ENCODE peak calls at places on chromosomes 6 and 20, in four cellular contexts. Q is chondrocyte, C is left ventricle myocardium inferior, E is nephron progenitor cell. V is an unnamed sample.

GRCh38 chr6:155088856-155089255 is 93.7 kb downstream of the TIAM2 start:
- DNase-seq in Q (no peak), C (no peak), E (no peak), V (no peak)

GRCh38 chr20:62010551-62011402 is 54.9 kb downstream of the TAF4 start:
- DNase-seq in Q (no peak), C (peak; percentile 46), E (peak; percentile 66), V (peak; percentile 46)

GRCh38 chr6:162154930-162155329 is 572.6 kb downstream of the PRKN start:
- DNase-seq in Q (no peak), C (no peak), E (no peak), V (no peak)

GRCh38 chr6:108589244-108589730 is 28.6 kb downstream of the FOXO3 start:
- DNase-seq in Q (no peak), C (peak; percentile 74), E (peak; percentile 59), V (peak; percentile 88)

GRCh38 chr20:49147269-49147668 is 40.9 kb downstream of the STAU1 start:
- DNase-seq in Q (no peak), C (no peak), E (no peak), V (no peak)

GRCh38 chr6:20631525-20631924 is 97.3 kb downstream of the CDKAL1 start:
- DNase-seq in Q (no peak), C (no peak), E (no peak), V (no peak)

GRCh38 chr20:62350629-62351422 is 16.3 kb downstream of the LAMA5 start:
- DNase-seq in Q (no peak), C (no peak), E (no peak), V (peak; percentile 67)

GRCh38 chr20:41248371-41249024 is 69.0 kb downstream of the ZHX3 start:
- DNase-seq in Q (no peak), C (no peak), E (no peak), V (peak; percentile 74)

GRCh38 chr20:5977223-5977622 is 26.8 kb downstream of the MCM8 start:
- DNase-seq in Q (no peak), C (no peak), E (no peak), V (no peak)

GRCh38 chr6:142680308-142680707 is 264.7 kb downstream of the HIVEP2 start:
- DNase-seq in Q (no peak), C (no peak), E (no peak), V (no peak)

GRCh38 chr6:52574709-52575489 is 2.0 kb downstream of the TRAM2 start:
- DNase-seq in Q (no peak), C (no peak), E (no peak), V (no peak)

GRCh38 chr20:1871807-1872455 is 23.3 kb upstream of the SIRPA start:
- DNase-seq in Q (no peak), C (no peak), E (no peak), V (peak; percentile 35)

GRCh38 chr20:45229264-45230056 is 8.3 kb downstream of the SEMG2 start:
- DNase-seq in Q (no peak), C (no peak), E (no peak), V (peak; percentile 59)

GRCh38 chr20:19137641-19138040 is 74.8 kb upstream of the SLC24A3 start:
- DNase-seq in Q (no peak), C (no peak), E (no peak), V (no peak)

GRCh38 chr6:139973602-139974373 is 599.3 kb upstream of the CITED2 start:
- DNase-seq in Q (no peak), C (no peak), E (no peak), V (peak; percentile 45)

GRCh38 chr20:54433653-54434052 is 41.7 kb upstream of the DOK5 start:
- DNase-seq in Q (no peak), C (no peak), E (no peak), V (no peak)

GRCh38 chr6:120198033-120198432 is 848.5 kb upstream of the MAN1A1 start:
- DNase-seq in Q (no peak), C (no peak), E (no peak), V (peak; percentile 39)

GRCh38 chr20:16701296-16701695 is 28.5 kb upstream of the SNRPB2 start:
- DNase-seq in Q (no peak), C (no peak), E (no peak), V (peak; percentile 40)

GRCh38 chr6:34546551-34547321 is 9.4 kb downstream of the SPDEF start:
- DNase-seq in Q (no peak), C (peak; percentile 54), E (no peak), V (peak; percentile 71)

GRCh38 chr6:159098636-159099106 is 53.9 kb upstream of the TAGAP start:
- DNase-seq in Q (no peak), C (no peak), E (no peak), V (no peak)

GRCh38 chr6:158313989-158314388 is 1.7 kb downstream of the TULP4 start:
- DNase-seq in Q (no peak), C (no peak), E (no peak), V (no peak)

GRCh38 chr20:51020657-51021056 is 2.2 kb downstream of the KCNG1 start:
- DNase-seq in Q (no peak), C (no peak), E (no peak), V (no peak)

GRCh38 chr6:22526753-22527152 is 42.6 kb upstream of the HDGFL1 start:
- DNase-seq in Q (no peak), C (no peak), E (no peak), V (no peak)

GRCh38 chr20:63706852-63707557 is 771 bp downstream of the ARFRP1 start:
- DNase-seq in Q (peak; percentile 92), C (no peak), E (peak; percentile 54), V (peak; percentile 58)

GRCh38 chr6:9896806-9897205 is 518.1 kb downstream of the TFAP2A start:
- DNase-seq in Q (no peak), C (no peak), E (no peak), V (peak; percentile 14)

GRCh38 chr20:25696384-25697131 is at the start of gene ZNF337:
- DNase-seq in Q (peak; percentile 99), C (peak; percentile 96), E (peak; percentile 97), V (peak; percentile 92)
- TF ChIP-seq CTCF in Q (peak; percentile 61), C (no peak), E (no peak), V (peak; percentile 6)

GRCh38 chr6:74899416-74899815 is 306.4 kb downstream of the COL12A1 start:
- DNase-seq in Q (no peak), C (no peak), E (no peak), V (peak; percentile 61)
- TF ChIP-seq CTCF in Q (peak; percentile 30), C (no peak), E (no peak), V (peak; percentile 40)

DNA sequence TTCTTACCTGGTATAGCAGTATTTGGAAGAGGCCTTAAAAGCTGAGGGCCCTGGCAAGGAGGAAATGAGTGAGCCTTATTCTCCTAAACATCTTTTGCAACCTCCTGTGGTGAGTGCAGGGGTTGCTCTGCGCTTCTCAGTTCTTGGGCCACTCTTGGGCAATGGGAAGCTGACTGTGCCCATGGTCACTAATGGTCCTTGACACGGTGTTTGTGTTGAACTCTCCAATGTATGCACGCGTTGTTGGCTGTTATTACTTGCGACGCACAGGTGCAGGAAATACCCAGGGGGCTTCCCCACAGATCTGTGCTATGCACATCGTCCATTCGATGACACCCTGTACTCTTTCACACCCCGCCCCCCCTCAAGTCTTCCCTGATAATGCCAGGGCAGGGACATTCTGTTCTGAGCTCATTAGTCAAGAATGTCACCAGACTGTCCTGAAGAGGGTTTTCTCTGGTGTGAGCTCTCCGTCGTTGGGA is 79.7 kb downstream of the EDN1 start:
- DNase-seq in Q (no peak), C (no peak), E (no peak), V (peak; percentile 93)
- TF ChIP-seq CTCF in Q (peak; percentile 27), C (no peak), E (no peak), V (no peak)

GRCh38 chr6:551829-552350 is 105.0 kb downstream of the HUS1B start:
- DNase-seq in Q (no peak), C (no peak), E (no peak), V (no peak)

GRCh38 chr6:549901-550300 is 107.0 kb downstream of the HUS1B start:
- DNase-seq in Q (no peak), C (no peak), E (no peak), V (no peak)

GRCh38 chr6:551405-551804 is 105.5 kb downstream of the HUS1B start:
- DNase-seq in Q (no peak), C (no peak), E (peak; percentile 32), V (peak; percentile 59)

GRCh38 chr6:548517-548916 is 108.4 kb downstream of the HUS1B start:
- DNase-seq in Q (no peak), C (no peak), E (no peak), V (no peak)

GRCh38 chr6:548091-548490 is 108.8 kb downstream of the HUS1B start:
- DNase-seq in Q (no peak), C (no peak), E (no peak), V (no peak)
- TF ChIP-seq CTCF in Q (no peak), C (no peak), E (no peak), V (no peak)